ENCODE peak calls at places on chromosomes 1 and 21, in nine cellular contexts. One of them, this sample, is unnamed.

GRCh38 chr1:179369751-179370341 is 4.1 kb downstream of the AXDND1 start:
- DNase-seq in progenitor cell of endocrine pancreas: no peak
- DNase-seq in heart right ventricle: peak; percentile 24
- DNase-seq in adipocyte: peak; percentile 94
- DNase-seq in renal cortical epithelial cell: peak; percentile 68
- DNase-seq in GM03348: peak; percentile 78
- DNase-seq in adrenal gland: peak; percentile 32
- DNase-seq in epithelial cell of prostate: no peak
- DNase-seq in fibroblast of the conjunctiva: peak; percentile 62
- DNase-seq in this sample: peak; percentile 2

GRCh38 chr1:210754931-210755670 is 378.8 kb downstream of the KCNH1 start:
- DNase-seq in epithelial cell of prostate: peak; percentile 24
- DNase-seq in adrenal gland: no peak
- DNase-seq in fibroblast of the conjunctiva: no peak
- DNase-seq in GM03348: no peak
- DNase-seq in heart right ventricle: no peak
- DNase-seq in renal cortical epithelial cell: peak; percentile 18
- DNase-seq in adipocyte: no peak
- DNase-seq in progenitor cell of endocrine pancreas: no peak
- DNase-seq in this sample: peak; percentile 23

GRCh38 chr21:38177919-38178652 is 78.7 kb upstream of the KCNJ15 start:
- DNase-seq in fibroblast of the conjunctiva: no peak
- DNase-seq in progenitor cell of endocrine pancreas: no peak
- DNase-seq in GM03348: no peak
- DNase-seq in adipocyte: no peak
- DNase-seq in renal cortical epithelial cell: no peak
- DNase-seq in adrenal gland: no peak
- DNase-seq in heart right ventricle: no peak
- DNase-seq in epithelial cell of prostate: no peak
- DNase-seq in this sample: no peak

GRCh38 chr1:176450526-176450925 is 12.4 kb upstream of the PAPPA2 start:
- DNase-seq in adrenal gland: no peak
- DNase-seq in heart right ventricle: no peak
- DNase-seq in renal cortical epithelial cell: peak; percentile 96
- DNase-seq in fibroblast of the conjunctiva: no peak
- DNase-seq in adipocyte: peak; percentile 0
- DNase-seq in progenitor cell of endocrine pancreas: no peak
- DNase-seq in GM03348: peak; percentile 8
- DNase-seq in epithelial cell of prostate: peak; percentile 41
- DNase-seq in this sample: no peak

GRCh38 chr21:36193200-36193599 is 36.6 kb downstream of the DOP1B start:
- DNase-seq in renal cortical epithelial cell: peak; percentile 87
- DNase-seq in GM03348: no peak
- DNase-seq in progenitor cell of endocrine pancreas: no peak
- DNase-seq in heart right ventricle: no peak
- DNase-seq in adipocyte: peak; percentile 52
- DNase-seq in fibroblast of the conjunctiva: no peak
- DNase-seq in epithelial cell of prostate: peak; percentile 48
- DNase-seq in adrenal gland: no peak
- DNase-seq in this sample: no peak

GRCh38 chr1:221494670-221495069 is 247.2 kb downstream of the DUSP10 start:
- DNase-seq in fibroblast of the conjunctiva: no peak
- DNase-seq in adrenal gland: no peak
- DNase-seq in heart right ventricle: no peak
- DNase-seq in renal cortical epithelial cell: peak; percentile 79
- DNase-seq in progenitor cell of endocrine pancreas: no peak
- DNase-seq in epithelial cell of prostate: peak; percentile 69
- DNase-seq in GM03348: no peak
- DNase-seq in adipocyte: no peak
- DNase-seq in this sample: no peak

GRCh38 chr1:22117238-22117637 is 25.7 kb downstream of the WNT4 start:
- DNase-seq in fibroblast of the conjunctiva: no peak
- DNase-seq in epithelial cell of prostate: no peak
- DNase-seq in GM03348: no peak
- DNase-seq in renal cortical epithelial cell: no peak
- DNase-seq in adipocyte: no peak
- DNase-seq in adrenal gland: no peak
- DNase-seq in heart right ventricle: no peak
- DNase-seq in progenitor cell of endocrine pancreas: no peak
- DNase-seq in this sample: no peak

GRCh38 chr21:27649323-27649722 is 682.4 kb upstream of the ADAMTS5 start:
- DNase-seq in GM03348: peak; percentile 29
- DNase-seq in epithelial cell of prostate: peak; percentile 93
- DNase-seq in renal cortical epithelial cell: peak; percentile 83
- DNase-seq in fibroblast of the conjunctiva: peak; percentile 58
- DNase-seq in heart right ventricle: no peak
- DNase-seq in progenitor cell of endocrine pancreas: no peak
- DNase-seq in adipocyte: peak; percentile 77
- DNase-seq in adrenal gland: no peak
- DNase-seq in this sample: no peak

GRCh38 chr1:118918940-118919259 is 69.2 kb downstream of the TBX15 start:
- DNase-seq in heart right ventricle: no peak
- DNase-seq in progenitor cell of endocrine pancreas: no peak
- DNase-seq in renal cortical epithelial cell: no peak
- DNase-seq in adipocyte: no peak
- DNase-seq in adrenal gland: no peak
- DNase-seq in epithelial cell of prostate: no peak
- DNase-seq in GM03348: no peak
- DNase-seq in fibroblast of the conjunctiva: no peak
- DNase-seq in this sample: no peak

GRCh38 chr1:65421341-65422174 is 1.1 kb downstream of the LEPR start:
- DNase-seq in GM03348: no peak
- DNase-seq in renal cortical epithelial cell: no peak
- DNase-seq in fibroblast of the conjunctiva: no peak
- DNase-seq in heart right ventricle: no peak
- DNase-seq in adrenal gland: no peak
- DNase-seq in adipocyte: peak; percentile 64
- DNase-seq in epithelial cell of prostate: no peak
- DNase-seq in progenitor cell of endocrine pancreas: no peak
- DNase-seq in this sample: no peak

GRCh38 chr1:231242516-231243198 is 1.6 kb downstream of the GNPAT start:
- DNase-seq in heart right ventricle: no peak
- DNase-seq in renal cortical epithelial cell: peak; percentile 26
- DNase-seq in fibroblast of the conjunctiva: no peak
- DNase-seq in adrenal gland: no peak
- DNase-seq in adipocyte: peak; percentile 29
- DNase-seq in epithelial cell of prostate: no peak
- DNase-seq in progenitor cell of endocrine pancreas: no peak
- DNase-seq in GM03348: peak; percentile 31
- DNase-seq in this sample: no peak

GRCh38 chr1:25804244-25804963 is 4.4 kb downstream of the SELENON start:
- DNase-seq in adipocyte: no peak
- DNase-seq in GM03348: no peak
- DNase-seq in renal cortical epithelial cell: peak; percentile 49
- DNase-seq in progenitor cell of endocrine pancreas: no peak
- DNase-seq in heart right ventricle: no peak
- DNase-seq in adrenal gland: no peak
- DNase-seq in epithelial cell of prostate: no peak
- DNase-seq in fibroblast of the conjunctiva: no peak
- DNase-seq in this sample: no peak

GRCh38 chr1:54230507-54231339 is 30.8 kb downstream of the MRPL37 start:
- DNase-seq in adrenal gland: no peak
- DNase-seq in fibroblast of the conjunctiva: no peak
- DNase-seq in epithelial cell of prostate: no peak
- DNase-seq in GM03348: no peak
- DNase-seq in renal cortical epithelial cell: no peak
- DNase-seq in heart right ventricle: no peak
- DNase-seq in progenitor cell of endocrine pancreas: no peak
- DNase-seq in adipocyte: no peak
- DNase-seq in this sample: no peak

GRCh38 chr1:159854101-159854692 is 8.3 kb downstream of the VSIG8 start:
- DNase-seq in heart right ventricle: peak; percentile 86
- DNase-seq in fibroblast of the conjunctiva: peak; percentile 26
- DNase-seq in progenitor cell of endocrine pancreas: no peak
- DNase-seq in adrenal gland: peak; percentile 85
- DNase-seq in adipocyte: peak; percentile 82
- DNase-seq in renal cortical epithelial cell: peak; percentile 54
- DNase-seq in epithelial cell of prostate: no peak
- DNase-seq in GM03348: peak; percentile 83
- DNase-seq in this sample: no peak

GRCh38 chr1:224800486-224801119 is 128.9 kb upstream of the DNAH14 start:
- DNase-seq in adrenal gland: no peak
- DNase-seq in progenitor cell of endocrine pancreas: no peak
- DNase-seq in adipocyte: no peak
- DNase-seq in epithelial cell of prostate: no peak
- DNase-seq in renal cortical epithelial cell: no peak
- DNase-seq in fibroblast of the conjunctiva: no peak
- DNase-seq in GM03348: no peak
- DNase-seq in heart right ventricle: no peak
- DNase-seq in this sample: peak; percentile 9

GRCh38 chr1:149849947-149850360 is 49.4 kb upstream of the BOLA1 start:
- DNase-seq in progenitor cell of endocrine pancreas: no peak
- DNase-seq in adrenal gland: peak; percentile 12
- DNase-seq in epithelial cell of prostate: no peak
- DNase-seq in fibroblast of the conjunctiva: no peak
- DNase-seq in adipocyte: peak; percentile 43
- DNase-seq in renal cortical epithelial cell: peak; percentile 15
- DNase-seq in heart right ventricle: peak; percentile 1
- DNase-seq in GM03348: no peak
- DNase-seq in this sample: no peak

GRCh38 chr1:202101182-202101581 is 21.5 kb upstream of the GPR37L1 start:
- DNase-seq in GM03348: no peak
- DNase-seq in fibroblast of the conjunctiva: no peak
- DNase-seq in renal cortical epithelial cell: no peak
- DNase-seq in adipocyte: no peak
- DNase-seq in heart right ventricle: no peak
- DNase-seq in adrenal gland: no peak
- DNase-seq in progenitor cell of endocrine pancreas: no peak
- DNase-seq in epithelial cell of prostate: no peak
- DNase-seq in this sample: no peak

GRCh38 chr1:25623007-25623406 is 6.4 kb downstream of the MAN1C1 start:
- DNase-seq in adrenal gland: no peak
- DNase-seq in fibroblast of the conjunctiva: no peak
- DNase-seq in renal cortical epithelial cell: no peak
- DNase-seq in epithelial cell of prostate: no peak
- DNase-seq in adipocyte: no peak
- DNase-seq in progenitor cell of endocrine pancreas: no peak
- DNase-seq in GM03348: no peak
- DNase-seq in heart right ventricle: no peak
- DNase-seq in this sample: no peak

GRCh38 chr1:77015748-77016341 is 148.6 kb downstream of the ST6GALNAC5 start:
- DNase-seq in progenitor cell of endocrine pancreas: no peak
- DNase-seq in adipocyte: no peak
- DNase-seq in adrenal gland: no peak
- DNase-seq in renal cortical epithelial cell: no peak
- DNase-seq in GM03348: no peak
- DNase-seq in heart right ventricle: no peak
- DNase-seq in fibroblast of the conjunctiva: no peak
- DNase-seq in epithelial cell of prostate: no peak
- DNase-seq in this sample: no peak

GRCh38 chr21:22076471-22076870 is 1078.3 kb downstream of the NCAM2 start:
- DNase-seq in heart right ventricle: no peak
- DNase-seq in epithelial cell of prostate: no peak
- DNase-seq in fibroblast of the conjunctiva: no peak
- DNase-seq in adipocyte: no peak
- DNase-seq in adrenal gland: no peak
- DNase-seq in GM03348: no peak
- DNase-seq in renal cortical epithelial cell: no peak
- DNase-seq in progenitor cell of endocrine pancreas: no peak
- DNase-seq in this sample: no peak

GRCh38 chr1:23169727-23170335 is 1.2 kb upstream of the LUZP1 start:
- DNase-seq in renal cortical epithelial cell: no peak
- DNase-seq in adrenal gland: peak; percentile 39
- DNase-seq in epithelial cell of prostate: peak; percentile 72
- DNase-seq in GM03348: peak; percentile 87
- DNase-seq in adipocyte: peak; percentile 88
- DNase-seq in fibroblast of the conjunctiva: peak; percentile 87
- DNase-seq in progenitor cell of endocrine pancreas: no peak
- DNase-seq in heart right ventricle: peak; percentile 55
- DNase-seq in this sample: peak; percentile 22

GRCh38 chr1:10516244-10516643 is 41.5 kb downstream of the PEX14 start:
- DNase-seq in fibroblast of the conjunctiva: no peak
- DNase-seq in epithelial cell of prostate: no peak
- DNase-seq in progenitor cell of endocrine pancreas: no peak
- DNase-seq in adipocyte: no peak
- DNase-seq in renal cortical epithelial cell: no peak
- DNase-seq in heart right ventricle: no peak
- DNase-seq in adrenal gland: no peak
- DNase-seq in GM03348: no peak
- DNase-seq in this sample: no peak

GRCh38 chr1:96492236-96492635 is 229.3 kb upstream of the PTBP2 start:
- DNase-seq in progenitor cell of endocrine pancreas: no peak
- DNase-seq in renal cortical epithelial cell: peak; percentile 33
- DNase-seq in heart right ventricle: no peak
- DNase-seq in adrenal gland: no peak
- DNase-seq in adipocyte: peak; percentile 3
- DNase-seq in GM03348: no peak
- DNase-seq in fibroblast of the conjunctiva: no peak
- DNase-seq in epithelial cell of prostate: no peak
- DNase-seq in this sample: no peak

GRCh38 chr1:219416598-219417238 is 196.2 kb downstream of the ZC3H11B start:
- DNase-seq in fibroblast of the conjunctiva: peak; percentile 28
- DNase-seq in epithelial cell of prostate: peak; percentile 10
- DNase-seq in renal cortical epithelial cell: peak; percentile 48
- DNase-seq in GM03348: peak; percentile 29
- DNase-seq in adipocyte: peak; percentile 75
- DNase-seq in heart right ventricle: peak; percentile 56
- DNase-seq in progenitor cell of endocrine pancreas: no peak
- DNase-seq in adrenal gland: peak; percentile 62
- DNase-seq in this sample: peak; percentile 20

GRCh38 chr1:16391408-16391807 is 24.4 kb downstream of the SZRD1 start:
- DNase-seq in adrenal gland: no peak
- DNase-seq in progenitor cell of endocrine pancreas: no peak
- DNase-seq in heart right ventricle: no peak
- DNase-seq in epithelial cell of prostate: no peak
- DNase-seq in GM03348: no peak
- DNase-seq in adipocyte: no peak
- DNase-seq in fibroblast of the conjunctiva: no peak
- DNase-seq in renal cortical epithelial cell: no peak
- DNase-seq in this sample: no peak

GRCh38 chr1:234845097-234845660 is 235.2 kb upstream of the IRF2BP2 start:
- DNase-seq in GM03348: no peak
- DNase-seq in adipocyte: no peak
- DNase-seq in heart right ventricle: no peak
- DNase-seq in renal cortical epithelial cell: peak; percentile 58
- DNase-seq in epithelial cell of prostate: no peak
- DNase-seq in fibroblast of the conjunctiva: no peak
- DNase-seq in adrenal gland: no peak
- DNase-seq in progenitor cell of endocrine pancreas: no peak
- DNase-seq in this sample: no peak

GRCh38 chr1:236907205-236907604 is 97.0 kb downstream of the MT1HL1 start:
- DNase-seq in renal cortical epithelial cell: no peak
- DNase-seq in GM03348: no peak
- DNase-seq in fibroblast of the conjunctiva: no peak
- DNase-seq in progenitor cell of endocrine pancreas: no peak
- DNase-seq in adrenal gland: no peak
- DNase-seq in epithelial cell of prostate: no peak
- DNase-seq in heart right ventricle: no peak
- DNase-seq in adipocyte: no peak
- DNase-seq in this sample: no peak

GRCh38 chr1:30083800-30084464 is 639.5 kb downstream of the MATN1 start:
- DNase-seq in heart right ventricle: peak; percentile 18
- DNase-seq in epithelial cell of prostate: peak; percentile 3
- DNase-seq in progenitor cell of endocrine pancreas: no peak
- DNase-seq in renal cortical epithelial cell: peak; percentile 92
- DNase-seq in GM03348: peak; percentile 84
- DNase-seq in adipocyte: peak; percentile 74
- DNase-seq in fibroblast of the conjunctiva: peak; percentile 21
- DNase-seq in adrenal gland: no peak
- DNase-seq in this sample: no peak

GRCh38 chr1:246681822-246682221 is 42.4 kb upstream of the SCCPDH start:
- DNase-seq in GM03348: no peak
- DNase-seq in renal cortical epithelial cell: no peak
- DNase-seq in epithelial cell of prostate: no peak
- DNase-seq in progenitor cell of endocrine pancreas: no peak
- DNase-seq in heart right ventricle: peak; percentile 74
- DNase-seq in fibroblast of the conjunctiva: no peak
- DNase-seq in adipocyte: no peak
- DNase-seq in adrenal gland: no peak
- DNase-seq in this sample: no peak

This sample was measured in amygdala.